ENCODE peak calls at places on chromosomes 13 and 19, in eight cellular contexts. L is stimulated activated CD4-positive, alpha-beta T cell treated with anti-CD3 and anti-CD28 coated beads, Interleukin-4, amount 100 ng/mL, for 24 hours; O is ELR; S is cardiac muscle cell; D is T-helper 2 cell; A is activated naive CD8-positive, alpha-beta T cell treated with anti-CD3 and anti-CD28 coated beads, Interleukin-2, amount 10 ng/mL, durations not matched to agents 7 days and 5 days; V is stimulated activated CD8-positive, alpha-beta memory T cell treated with anti-CD3 and anti-CD28 coated beads, Interleukin-15, amount 100 ng/mL, for 4 hours; R is HCEC 1CT. N is an unnamed sample.
A peak's percentile ranks its signal among the peaks of the same experiment; 100 is the strongest.

GRCh38 chr13:105442941-105443340 is 1092.5 kb downstream of the EFNB2 start:
- DNase-seq in L (no peak), O (peak; percentile 83), S (peak; percentile 96), D (no peak), A (no peak), V (no peak), R (peak; percentile 5), N (peak; percentile 98)

GRCh38 chr13:49214917-49215376 is 5.2 kb upstream of the MLNR start:
- DNase-seq in L (peak; percentile 41), O (peak; percentile 28), S (peak; percentile 44), D (peak; percentile 16), A (peak; percentile 47), V (no peak), R (no peak), N (peak; percentile 45)

GRCh38 chr19:29365836-29366417 is 153.0 kb upstream of the UQCRFS1 start:
- DNase-seq in L (no peak), O (no peak), S (no peak), D (no peak), A (no peak), V (no peak), R (no peak), N (no peak)

GRCh38 chr13:44932171-44932849 is 57.0 kb downstream of the NUFIP1 start:
- DNase-seq in L (no peak), O (peak; percentile 58), S (no peak), D (no peak), A (no peak), V (no peak), R (peak; percentile 29), N (peak; percentile 62)

GRCh38 chr13:20994441-20994821 is 67.0 kb downstream of the LATS2 start:
- DNase-seq in L (no peak), O (peak; percentile 48), S (no peak), D (no peak), A (no peak), V (no peak), R (no peak), N (no peak)

GRCh38 chr19:13010038-13010991 is 15.0 kb downstream of the NFIX start:
- DNase-seq in L (no peak), O (no peak), S (peak; percentile 68), D (no peak), A (no peak), V (no peak), R (no peak), N (no peak)

GRCh38 chr13:39498471-39499114 is 104.4 kb downstream of the LHFPL6 start:
- DNase-seq in L (no peak), O (no peak), S (no peak), D (no peak), A (no peak), V (no peak), R (no peak), N (no peak)

GRCh38 chr13:59360108-59360507 is 803.6 kb downstream of the DIAPH3 start:
- DNase-seq in L (no peak), O (no peak), S (peak; percentile 57), D (no peak), A (no peak), V (no peak), R (no peak), N (no peak)

GRCh38 chr19:12952488-12953455 is 4.3 kb downstream of the GADD45GIP1 start:
- DNase-seq in L (no peak), O (peak; percentile 90), S (peak; percentile 77), D (no peak), A (no peak), V (no peak), R (peak; percentile 64), N (peak; percentile 93)

GRCh38 chr13:98871727-98872126 is 106.1 kb downstream of the DOCK9 start:
- DNase-seq in L (no peak), O (no peak), S (no peak), D (no peak), A (no peak), V (no peak), R (no peak), N (no peak)